ENCODE peak calls at places on chromosomes 5 and 9, in nine cellular contexts. G is right atrium auricular region; T is sigmoid colon; J is kidney epithelial cell; Y is HFFc6; M is ovary; O is dorsolateral prefrontal cortex; B is tibial artery; D is CD4-positive, alpha-beta T cell. V is an unnamed sample.

GRCh38 chr9:110351009-110351467 is 13.4 kb upstream of the TXNDC8 start:
- DNase-seq in G (no peak), T (no peak), J (no peak), Y (peak; percentile 83), M (no peak), O (no peak), B (no peak), D (no peak), V (peak; percentile 41)

GRCh38 chr9:87614402-87614801 is 111.5 kb upstream of the CTSL start:
- DNase-seq in G (no peak), T (no peak), J (no peak), Y (no peak), M (no peak), O (no peak), B (no peak), D (no peak), V (no peak)

GRCh38 chr9:110160163-110160562 is 47.8 kb downstream of the C9orf152 start:
- DNase-seq in G (no peak), T (no peak), J (no peak), Y (no peak), M (no peak), O (no peak), B (no peak), D (no peak), V (no peak)

GRCh38 chr5:145979270-145980223 is 43.2 kb downstream of the SH3RF2 start:
- DNase-seq in G (no peak), T (no peak), J (no peak), Y (no peak), M (no peak), O (no peak), B (no peak), D (no peak), V (no peak)

GRCh38 chr9:14312721-14313377 is 1.1 kb downstream of the NFIB start:
- DNase-seq in G (no peak), T (peak; percentile 72), J (no peak), Y (no peak), M (peak; percentile 49), O (no peak), B (peak; percentile 70), D (no peak), V (no peak)

GRCh38 chr9:95511232-95511951 is 5.4 kb downstream of the PTCH1 start:
- DNase-seq in G (no peak), T (peak; percentile 82), J (no peak), Y (peak; percentile 61), M (peak; percentile 69), O (peak; percentile 52), B (peak; percentile 79), D (no peak), V (no peak)

GRCh38 chr5:68711311-68712200 is 382.3 kb upstream of the SLC30A5 start:
- DNase-seq in G (no peak), T (no peak), J (peak; percentile 14), Y (no peak), M (no peak), O (peak; percentile 50), B (no peak), D (no peak), V (no peak)

GRCh38 chr9:35267716-35268115 is 105.9 kb downstream of the UNC13B start:
- DNase-seq in G (no peak), T (no peak), J (no peak), Y (peak; percentile 16), M (no peak), O (no peak), B (no peak), D (no peak), V (no peak)

GRCh38 chr9:33014665-33015014 is 10.4 kb upstream of the DNAJA1 start:
- DNase-seq in G (no peak), T (no peak), J (no peak), Y (no peak), M (no peak), O (no peak), B (no peak), D (no peak), V (no peak)

GRCh38 chr5:30479104-30479503 is 714.4 kb upstream of the CDH6 start:
- DNase-seq in G (no peak), T (no peak), J (no peak), Y (no peak), M (no peak), O (no peak), B (no peak), D (no peak), V (no peak)

GRCh38 chr9:120783611-120784047 is 9.6 kb downstream of the FBXW2 start:
- DNase-seq in G (no peak), T (no peak), J (peak; percentile 39), Y (peak; percentile 44), M (no peak), O (no peak), B (no peak), D (no peak), V (no peak)

GRCh38 chr9:3948826-3949578 is 350.9 kb downstream of the GLIS3 start:
- DNase-seq in G (no peak), T (no peak), J (no peak), Y (peak; percentile 56), M (no peak), O (no peak), B (no peak), D (no peak), V (no peak)

GRCh38 chr5:172857982-172858381 is 23.9 kb downstream of the ERGIC1 start:
- DNase-seq in G (no peak), T (no peak), J (no peak), Y (no peak), M (no peak), O (no peak), B (no peak), D (no peak), V (no peak)

GRCh38 chr5:32501623-32502022 is 57.1 kb upstream of the ZFR start:
- DNase-seq in G (no peak), T (no peak), J (no peak), Y (no peak), M (no peak), O (no peak), B (no peak), D (no peak), V (no peak)

GRCh38 chr5:32501071-32501470 is 56.5 kb upstream of the ZFR start:
- DNase-seq in G (no peak), T (no peak), J (no peak), Y (no peak), M (no peak), O (no peak), B (no peak), D (no peak), V (no peak)

GRCh38 chr5:32498484-32498883 is 53.9 kb upstream of the ZFR start:
- DNase-seq in G (no peak), T (no peak), J (no peak), Y (no peak), M (no peak), O (no peak), B (no peak), D (no peak), V (no peak)

GRCh38 chr5:32500206-32500605 is 55.7 kb upstream of the ZFR start:
- DNase-seq in G (no peak), T (no peak), J (no peak), Y (no peak), M (no peak), O (no peak), B (no peak), D (no peak), V (no peak)

DNA sequence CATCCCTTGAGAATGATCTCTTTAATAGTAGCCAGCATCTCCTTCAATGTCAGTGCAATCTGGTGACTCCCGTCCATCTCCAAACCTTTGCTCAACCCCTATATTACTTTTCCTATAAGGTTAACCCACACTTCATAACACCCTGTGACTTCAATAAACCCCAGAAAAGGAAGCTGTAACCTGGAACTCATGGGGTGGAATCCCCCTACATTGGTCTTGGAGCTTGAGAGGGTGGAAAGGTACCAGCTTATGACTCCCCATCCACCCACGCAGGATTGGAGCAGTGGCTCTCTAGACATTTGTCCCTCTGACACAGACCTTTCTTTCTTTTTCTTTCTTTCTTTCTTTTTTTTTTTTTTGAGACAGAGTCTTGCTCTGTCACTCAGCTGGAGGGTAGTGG is 54.7 kb upstream of the ZFR start:
- DNase-seq in G (no peak), T (no peak), J (no peak), Y (no peak), M (no peak), O (no peak), B (no peak), D (no peak), V (no peak)
- TF ChIP-seq CTCF in G (no peak), T (no peak), J (no peak), Y (no peak), M (no peak), O (no peak), B (no peak), D (no peak), V (no peak)

DNA sequence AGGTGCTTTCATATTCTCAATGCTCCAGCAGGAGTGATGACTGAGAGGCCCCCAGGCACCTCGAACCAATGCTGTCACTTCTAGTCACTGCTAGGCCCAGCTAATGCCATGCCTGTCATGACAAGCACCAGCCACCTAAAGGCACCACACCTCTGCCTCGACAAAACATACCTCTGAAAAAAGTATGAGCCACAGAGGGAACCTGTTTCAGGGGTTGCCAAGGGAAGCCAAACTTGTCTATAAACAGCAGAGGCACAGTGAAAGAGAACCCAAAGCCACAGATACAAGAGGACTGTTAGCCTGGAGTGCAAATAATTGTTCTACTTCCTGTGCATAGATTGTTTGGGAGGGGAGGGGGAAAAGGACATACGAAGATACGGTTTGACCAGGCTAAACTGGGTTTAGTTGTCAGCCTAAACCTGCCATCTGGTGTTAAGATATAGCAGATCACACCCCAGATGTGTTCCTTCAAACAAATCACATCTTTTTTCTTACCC is 45.9 kb downstream of the BNC2 start:
- DNase-seq in G (no peak), T (no peak), J (no peak), Y (peak; percentile 47), M (no peak), O (no peak), B (no peak), D (no peak), V (peak; percentile 82)
- TF ChIP-seq CTCF in G (no peak), T (peak; percentile 13), J (no peak), Y (peak; percentile 49), M (no peak), O (no peak), B (no peak), D (no peak), V (peak; percentile 15)

GRCh38 chr5:116898917-116899316 is 324.3 kb upstream of the SEMA6A start:
- DNase-seq in G (no peak), T (no peak), J (no peak), Y (no peak), M (no peak), O (no peak), B (no peak), D (no peak), V (no peak)
- TF ChIP-seq CTCF in G (no peak), T (no peak), J (no peak), Y (no peak), M (no peak), O (no peak), B (no peak), D (no peak), V (no peak)

DNA sequence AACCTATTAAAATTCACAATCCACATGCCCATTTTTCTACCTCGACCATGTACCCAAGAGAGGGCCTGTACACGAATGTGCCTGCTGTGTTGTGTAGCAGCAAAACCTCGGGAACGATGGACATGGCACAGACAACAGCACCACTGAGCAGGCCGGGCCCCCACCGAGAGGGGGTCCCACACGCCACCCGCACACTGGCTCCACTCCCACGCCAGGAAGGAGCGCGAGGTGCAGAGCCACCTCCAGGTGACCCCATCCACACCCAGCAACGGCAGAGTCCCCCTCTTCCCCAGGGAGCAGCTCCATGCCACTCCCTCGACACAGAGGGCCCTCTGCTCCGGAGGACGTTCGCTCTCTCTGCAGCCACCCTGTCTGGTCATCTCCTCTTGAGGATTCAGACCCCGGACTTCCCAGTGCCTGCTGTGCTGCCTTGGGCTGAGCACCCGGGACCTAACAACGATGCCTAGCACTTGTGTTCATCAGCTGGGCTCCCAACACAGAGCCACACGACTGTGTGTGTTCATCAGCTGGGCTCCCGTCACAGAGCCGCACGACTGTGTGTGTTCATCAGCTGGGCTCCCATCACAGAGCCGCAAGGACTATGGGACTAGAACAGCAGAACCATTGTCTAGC is 25.3 kb upstream of the ADAMTS2 start:
- DNase-seq in G (no peak), T (peak; percentile 46), J (no peak), Y (no peak), M (no peak), O (peak; percentile 40), B (peak; percentile 56), D (no peak), V (no peak)
- TF ChIP-seq CTCF in G (no peak), T (no peak), J (no peak), Y (no peak), M (no peak), O (no peak), B (no peak), D (no peak), V (no peak)